ENCODE peak calls at places on chromosomes 6 and 20, in five cellular contexts. T, N, G, B and U are unnamed samples.

GRCh38 chr6:108113557-108114519 is 39.3 kb upstream of the OSTM1 start:
- DNase-seq in B (peak), T (peak), N (peak), G (peak), U (peak)

GRCh38 chr20:34583524-34583923 is 25.0 kb downstream of the MAP1LC3A start:
- DNase-seq in N (peak), G (no peak), B (no peak), T (no peak), U (no peak)

GRCh38 chr6:1437553-1438406 is 48.4 kb downstream of the FOXF2 start:
- DNase-seq in B (no peak), N (no peak), T (no peak), G (no peak), U (no peak)

GRCh38 chr20:24816431-24816830 is 132.6 kb upstream of the CST7 start:
- DNase-seq in T (no peak), N (no peak), G (no peak), B (no peak), U (no peak)

GRCh38 chr6:118867181-118867580 is 26.8 kb upstream of the ASF1A start:
- DNase-seq in B (no peak), G (peak), N (no peak), T (no peak), U (no peak)

GRCh38 chr6:16438677-16439615 is 200.6 kb downstream of the GMPR start:
- DNase-seq in T (peak), G (peak), B (peak), N (peak), U (peak)

GRCh38 chr20:61115627-61116026 is 136.4 kb upstream of the CDH4 start:
- DNase-seq in G (no peak), T (no peak), N (no peak), B (no peak), U (no peak)

GRCh38 chr20:49747707-49748524 is 34.2 kb upstream of the B4GALT5 start:
- DNase-seq in N (peak), T (no peak), G (peak), B (peak), U (peak)

GRCh38 chr20:13819885-13820645 is 35.2 kb downstream of the NDUFAF5 start:
- DNase-seq in T (peak), B (peak), N (peak), G (peak), U (peak)

GRCh38 chr6:81861281-81861680 is 108.8 kb upstream of the TENT5A start:
- DNase-seq in T (no peak), B (no peak), G (no peak), N (no peak), U (no peak)

GRCh38 chr6:34235605-34236422 is 859 bp upstream of the HMGA1 start:
- DNase-seq in N (peak), G (peak), T (peak), B (peak), U (peak)

GRCh38 chr6:16181429-16182359 is 52.8 kb downstream of the MYLIP start:
- DNase-seq in N (no peak), B (no peak), T (no peak), G (no peak), U (no peak)

GRCh38 chr6:61842005-61842404 is 444.0 kb downstream of the KHDRBS2 start:
- DNase-seq in B (no peak), N (no peak), T (no peak), G (no peak), U (no peak)

GRCh38 chr6:140773276-140773675 is 1359.4 kb upstream of the GJE1 start:
- DNase-seq in G (no peak), B (peak), N (no peak), T (no peak), U (peak)

GRCh38 chr6:42403415-42403814 is 48.3 kb downstream of the TRERF1 start:
- DNase-seq in G (peak), N (peak), T (no peak), B (no peak), U (no peak)

GRCh38 chr20:46122516-46123481 is 4.7 kb downstream of the CD40 start:
- DNase-seq in B (no peak), N (no peak), T (no peak), G (no peak), U (no peak)

GRCh38 chr20:21229163-21229562 is 74.0 kb upstream of the XRN2 start:
- DNase-seq in N (peak), T (no peak), B (no peak), G (peak), U (no peak)

GRCh38 chr6:157763129-157763893 is 59.7 kb upstream of the SNX9 start:
- DNase-seq in B (peak), N (peak), T (peak), G (peak), U (peak)

GRCh38 chr6:170516783-170517616 is 36.1 kb downstream of the PSMB1 start:
- DNase-seq in B (peak), G (peak), N (peak), T (peak), U (peak)

GRCh38 chr6:44054635-44055559 is 72.4 kb downstream of the MRPL14 start:
- DNase-seq in G (peak), T (no peak), N (peak), B (no peak), U (no peak)

GRCh38 chr6:106114492-106114891 is 28.4 kb downstream of the PRDM1 start:
- DNase-seq in G (no peak), T (no peak), N (no peak), B (no peak), U (no peak)

GRCh38 chr20:56400001-56400640 is 7.7 kb downstream of the CSTF1 start:
- DNase-seq in B (peak), N (peak), T (peak), G (peak), U (peak)

GRCh38 chr6:166112580-166112979 is 55.1 kb downstream of the TBXT start:
- DNase-seq in T (peak), B (no peak), G (peak), N (peak), U (no peak)

GRCh38 chr6:157021267-157022021 is 244.3 kb downstream of the ARID1B start:
- DNase-seq in T (peak), N (peak), G (peak), B (peak), U (peak)

GRCh38 chr6:10014561-10014960 is 400.3 kb downstream of the TFAP2A start:
- DNase-seq in N (peak), B (no peak), T (no peak), G (peak), U (no peak)

GRCh38 chr6:109767961-109768360 is 76.9 kb downstream of the FIG4 start:
- DNase-seq in G (no peak), B (no peak), T (no peak), N (peak), U (no peak)

GRCh38 chr6:34375833-34376232 is 16.6 kb downstream of the NUDT3 start:
- DNase-seq in N (no peak), G (no peak), T (no peak), B (no peak), U (no peak)

GRCh38 chr20:58719258-58719657 is 26.7 kb downstream of the NPEPL1 start:
- DNase-seq in N (no peak), B (no peak), G (no peak), T (no peak), U (no peak)

GRCh38 chr6:107114872-107115694 is at the start of gene BEND3:
- DNase-seq in T (peak), B (peak), G (no peak), N (peak), U (peak)

GRCh38 chr6:9502991-9503761 is 911.7 kb downstream of the TFAP2A start:
- DNase-seq in N (peak), T (no peak), B (peak), G (peak), U (peak)

GRCh38 chr6:27757307-27757706 is 154.9 kb downstream of the OR2B2 start:
- DNase-seq in G (no peak), T (no peak), B (no peak), N (no peak), U (no peak)

GRCh38 chr6:15913573-15913972 is 215.3 kb upstream of the MYLIP start:
- DNase-seq in G (no peak), N (no peak), B (no peak), T (no peak), U (no peak)

GRCh38 chr20:23116301-23117089 is 30.4 kb upstream of the CD93 start:
- DNase-seq in G (peak), B (no peak), T (no peak), N (peak), U (no peak)

GRCh38 chr20:17083738-17084137 is 143.1 kb upstream of the PCSK2 start:
- DNase-seq in T (peak), G (peak), B (no peak), N (no peak), U (no peak)

GRCh38 chr6:131362070-131362469 is 211.0 kb upstream of the ARG1 start:
- DNase-seq in T (no peak), N (peak), B (no peak), G (no peak), U (no peak)

GRCh38 chr6:45328523-45328922 is 393 bp downstream of the RUNX2 start:
- DNase-seq in N (no peak), T (no peak), B (no peak), G (no peak), U (no peak)

GRCh38 chr6:117561128-117561527 is 41.2 kb downstream of the GOPC start:
- DNase-seq in T (no peak), B (no peak), G (peak), N (no peak), U (no peak)

GRCh38 chr20:34585019-34585418 is 26.5 kb downstream of the MAP1LC3A start:
- DNase-seq in G (no peak), B (no peak), T (no peak), N (no peak), U (no peak)

GRCh38 chr20:37309941-37310590 is 20.6 kb downstream of the MANBAL start:
- DNase-seq in G (no peak), N (peak), T (no peak), B (no peak), U (no peak)

GRCh38 chr6:79631800-79632172 is 657 bp downstream of the SH3BGRL2 start:
- DNase-seq in T (no peak), N (no peak), G (no peak), B (no peak), U (peak)